ENCODE peak calls at places on chromosome 21, in seven cellular contexts. S is fibroblast of mammary gland; G is OCI-LY7; U is cardiac muscle cell; R is lower lobe of right lung; E is heart left ventricle; V is CD4-positive, CD25-positive, alpha-beta regulatory T cell. B is an unnamed sample.

GRCh38 chr21:29175408-29176147 is 45.1 kb downstream of the MAP3K7CL start:
- DNase-seq in E (no peak), U (peak; percentile 85), R (no peak), G (no peak), V (no peak), S (peak; percentile 80), B (no peak)

GRCh38 chr21:30326390-30326789 is 6.3 kb upstream of the KRTAP26-1 start:
- DNase-seq in E (no peak), R (no peak), V (no peak), S (no peak), U (no peak), G (no peak), B (no peak)

GRCh38 chr21:28283652-28284490 is 708.8 kb downstream of the LTN1 start:
- DNase-seq in S (peak; percentile 93), E (peak; percentile 13), R (no peak), U (peak; percentile 98), G (no peak), V (no peak), B (no peak)

GRCh38 chr21:14526816-14527689 is 19.1 kb downstream of the SAMSN1 start:
- DNase-seq in E (no peak), G (no peak), S (no peak), V (no peak), R (no peak), U (no peak), B (no peak)

GRCh38 chr21:39314155-39315027 is 959 bp upstream of the BRWD1 start:
- DNase-seq in E (peak; percentile 46), S (peak; percentile 76), V (peak; percentile 37), R (peak; percentile 58), G (peak; percentile 73), U (peak; percentile 73), B (no peak)

GRCh38 chr21:46608672-46609111 is 3.8 kb upstream of the S100B start:
- DNase-seq in E (no peak), G (no peak), V (no peak), R (no peak), S (no peak), U (no peak), B (no peak)

GRCh38 chr21:33155457-33155856 is 74.3 kb upstream of the IFNAR2 start:
- DNase-seq in V (no peak), U (no peak), G (no peak), S (no peak), E (no peak), R (no peak), B (no peak)

GRCh38 chr21:33246506-33246905 is 16.8 kb downstream of the IFNAR2 start:
- DNase-seq in V (no peak), S (no peak), R (no peak), E (no peak), U (no peak), G (no peak), B (no peak)

GRCh38 chr21:27586986-27587385 is 620.1 kb upstream of the ADAMTS5 start:
- DNase-seq in E (no peak), S (no peak), V (no peak), U (no peak), R (no peak), G (no peak), B (no peak)

GRCh38 chr21:27365394-27365793 is 398.5 kb upstream of the ADAMTS5 start:
- DNase-seq in R (no peak), G (no peak), V (no peak), U (no peak), S (peak; percentile 7), E (no peak), B (no peak)

GRCh38 chr21:33642896-33643657 is 776 bp downstream of the ITSN1 start:
- DNase-seq in R (peak; percentile 60), V (peak; percentile 4), E (peak; percentile 34), S (peak; percentile 26), G (peak; percentile 19), U (peak; percentile 35), B (peak; percentile 89)

GRCh38 chr21:27047331-27048314 is 80.7 kb upstream of the ADAMTS5 start:
- DNase-seq in E (no peak), V (no peak), R (no peak), U (no peak), G (no peak), S (peak; percentile 93), B (no peak)

GRCh38 chr21:36005018-36005417 is 55.3 kb downstream of the SETD4 start:
- DNase-seq in U (no peak), G (no peak), R (no peak), S (peak; percentile 90), V (no peak), E (no peak), B (no peak)

GRCh38 chr21:21200103-21200938 is 202.1 kb downstream of the NCAM2 start:
- DNase-seq in V (no peak), S (peak; percentile 99), R (no peak), E (peak; percentile 62), U (peak; percentile 98), G (no peak), B (no peak)

GRCh38 chr21:20004353-20004752 is 993.9 kb upstream of the NCAM2 start:
- DNase-seq in S (no peak), R (no peak), V (no peak), U (no peak), E (no peak), G (no peak), B (no peak)

GRCh38 chr21:36696390-36696639 is 2.6 kb upstream of the SIM2 start:
- DNase-seq in U (no peak), S (no peak), G (no peak), E (no peak), R (no peak), V (no peak), B (no peak)

GRCh38 chr21:42144221-42144620 is 73.1 kb downstream of the UMODL1 start:
- DNase-seq in R (no peak), U (no peak), G (no peak), S (no peak), E (no peak), V (no peak), B (no peak)

GRCh38 chr21:42142141-42142540 is 71.0 kb downstream of the UMODL1 start:
- DNase-seq in E (no peak), V (no peak), U (no peak), R (peak; percentile 22), S (no peak), G (no peak), B (peak; percentile 56)

GRCh38 chr21:42141643-42142042 is 70.5 kb downstream of the UMODL1 start:
- DNase-seq in G (no peak), U (no peak), V (no peak), R (peak; percentile 41), E (no peak), S (no peak), B (peak; percentile 24)

GRCh38 chr21:42142598-42142997 is 71.5 kb downstream of the UMODL1 start:
- DNase-seq in E (no peak), R (no peak), G (no peak), U (no peak), V (no peak), S (no peak), B (no peak)

DNA sequence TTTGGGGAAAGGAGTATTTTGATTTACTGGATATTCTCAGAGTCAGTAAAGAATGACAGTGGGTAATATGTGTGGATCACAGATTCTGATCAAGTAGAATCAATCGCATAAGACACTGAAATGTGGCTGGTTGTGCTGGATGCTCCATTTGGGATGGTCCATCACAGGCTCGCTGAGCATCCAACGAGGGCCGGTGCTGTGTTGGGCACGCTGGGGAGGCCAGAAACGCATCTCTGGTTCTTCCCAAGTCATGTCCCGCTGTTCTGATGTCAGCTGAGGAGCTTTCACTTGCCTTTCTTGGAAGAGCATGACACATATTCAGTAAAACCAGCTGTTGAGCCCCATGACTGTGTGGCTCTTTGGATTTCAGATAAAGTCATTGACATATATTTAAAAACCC is 72.0 kb downstream of the UMODL1 start:
- DNase-seq in S (no peak), U (no peak), G (no peak), R (peak; percentile 30), E (no peak), V (no peak), B (peak; percentile 22)
- H3K4me3 ChIP-seq in S (no peak overlapping the region), U (no peak overlapping the region), G (no peak overlapping the region), R (no peak overlapping the region), E (no peak overlapping the region), V (no peak overlapping the region), B (no peak overlapping the region)

DNA sequence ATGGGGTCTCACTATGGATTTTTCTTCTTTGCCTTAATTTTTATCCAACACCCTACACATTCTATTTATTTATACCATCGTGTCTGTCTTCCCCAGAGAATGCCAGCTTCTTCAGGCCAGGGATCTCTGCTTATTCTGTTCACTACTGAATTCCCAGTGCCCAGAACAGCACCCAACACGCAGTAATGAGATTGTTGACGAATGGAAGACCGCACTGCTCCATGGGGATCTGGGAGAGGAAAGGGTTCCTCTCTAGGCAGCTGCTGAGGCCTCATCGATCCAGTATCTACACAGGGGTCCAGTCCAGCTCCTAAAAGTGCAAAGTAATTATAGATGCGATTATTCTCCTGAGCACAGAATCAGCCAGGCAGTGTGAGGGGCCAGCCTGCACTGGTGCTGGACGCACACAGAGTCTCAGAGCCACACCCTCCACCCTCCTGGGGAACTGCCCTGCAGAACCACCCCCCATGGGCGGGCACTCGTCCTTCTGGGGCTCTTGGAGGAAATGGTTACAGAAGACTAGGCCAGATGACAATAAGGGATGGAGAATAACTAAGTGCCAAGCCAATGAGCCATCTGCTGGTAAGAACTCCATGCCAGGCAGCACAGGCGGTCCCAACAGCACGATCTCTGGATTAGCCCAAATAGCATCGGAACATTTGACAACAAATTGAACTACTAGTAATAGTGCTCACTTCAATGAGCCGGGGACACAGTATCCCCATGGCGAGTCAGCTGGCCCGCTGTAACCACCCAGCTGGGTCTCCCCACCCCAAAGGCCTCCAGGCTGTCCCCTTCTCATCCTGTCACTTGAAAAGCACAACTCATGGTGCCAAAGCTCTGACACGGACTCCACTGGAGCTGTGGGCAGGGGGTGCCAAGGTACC is 1.7 kb upstream of the PDE9A start:
- DNase-seq in V (no peak), R (peak; percentile 34), G (no peak), E (no peak), U (no peak), S (no peak), B (peak; percentile 76)
- H3K4me3 ChIP-seq in V (no peak overlapping the region), R (no peak overlapping the region), G (no peak overlapping the region), E (no peak overlapping the region), U (no peak overlapping the region), S (no peak overlapping the region), B (no peak overlapping the region)

GRCh38 chr21:38211321-38211720 is 45.5 kb upstream of the KCNJ15 start:
- DNase-seq in S (no peak), E (no peak), R (no peak), G (no peak), U (no peak), V (no peak), B (no peak)

GRCh38 chr21:38208118-38208517 is 48.7 kb upstream of the KCNJ15 start:
- DNase-seq in U (no peak), S (no peak), R (no peak), V (no peak), G (no peak), E (no peak), B (no peak)

DNA sequence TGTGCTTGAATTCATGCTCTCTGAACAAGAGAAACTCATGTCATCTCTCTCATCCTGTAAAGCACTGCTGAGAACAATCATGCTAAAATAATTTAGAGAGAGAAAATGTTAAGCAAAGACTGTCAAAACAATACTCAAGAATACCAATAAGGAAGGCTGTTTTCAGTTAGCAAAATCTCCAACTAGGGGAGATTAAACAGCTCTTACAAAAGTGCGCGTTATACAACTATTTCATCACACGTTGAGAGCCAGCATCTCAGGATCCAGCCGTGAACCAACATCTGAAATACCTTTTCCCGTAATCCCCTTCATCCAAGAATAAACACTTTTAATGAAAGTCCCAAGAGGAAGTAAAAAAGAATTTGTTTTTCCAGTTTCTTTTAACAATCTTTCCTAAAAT is 44.1 kb upstream of the KCNJ15 start:
- DNase-seq in E (no peak), V (no peak), G (no peak), R (no peak), S (no peak), U (no peak), B (no peak)
- H3K4me3 ChIP-seq in E (no peak overlapping the region), V (no peak overlapping the region), G (no peak overlapping the region), R (no peak overlapping the region), S (no peak overlapping the region), U (no peak overlapping the region), B (no peak overlapping the region)

GRCh38 chr21:44649701-44650100 is 3.5 kb downstream of the KRTAP10-11 start:
- DNase-seq in V (no peak), S (no peak), E (no peak), U (no peak), R (no peak), G (no peak), B (no peak)
- H3K4me3 ChIP-seq in V (no peak overlapping the region), S (no peak overlapping the region), E (no peak overlapping the region), U (no peak overlapping the region), R (no peak overlapping the region), G (no peak overlapping the region), B (no peak overlapping the region)